ENCODE peak calls at places on chromosomes 16 and 17, in seven cellular contexts. E, K, Y, L, S, R and Q are unnamed samples.

GRCh38 chr16:4767872-4768548 is 1.0 kb upstream of the ZNF500 start:
- DNase-seq in E (peak; percentile 13), K (no peak), Y (peak; percentile 68), L (no peak), S (peak; percentile 67), R (no peak), Q (no peak)

GRCh38 chr17:82272495-82273326 is 789 bp downstream of the CSNK1D start:
- DNase-seq in E (no peak), K (peak; percentile 60), Y (no peak), L (peak; percentile 39), S (peak; percentile 38), R (no peak), Q (no peak)

GRCh38 chr17:27366438-27366837 is 72.5 kb downstream of the WSB1 start:
- DNase-seq in E (no peak), K (no peak), Y (no peak), L (no peak), S (no peak), R (no peak), Q (no peak)

GRCh38 chr16:56701534-56701933 is 19.3 kb downstream of the MT1X start:
- DNase-seq in E (no peak), K (no peak), Y (no peak), L (no peak), S (no peak), R (no peak), Q (no peak)

GRCh38 chr16:46833465-46833810 is 2.5 kb upstream of the C16orf87 start:
- DNase-seq in E (peak; percentile 48), K (no peak), Y (no peak), L (no peak), S (no peak), R (no peak), Q (no peak)

GRCh38 chr17:50101346-50102163 is 6.4 kb downstream of the PDK2 start:
- DNase-seq in E (peak; percentile 26), K (peak; percentile 54), Y (peak; percentile 50), L (peak; percentile 66), S (no peak), R (no peak), Q (no peak)

GRCh38 chr17:77735341-77736206 is 222.9 kb upstream of the TNRC6C start:
- DNase-seq in E (no peak), K (peak; percentile 51), Y (no peak), L (peak; percentile 65), S (no peak), R (no peak), Q (no peak)

GRCh38 chr17:35087731-35088646 is 24.5 kb upstream of the RFFL start:
- DNase-seq in E (peak; percentile 42), K (no peak), Y (peak; percentile 80), L (no peak), S (peak; percentile 36), R (no peak), Q (no peak)

GRCh38 chr16:84332975-84333684 is 35.2 kb upstream of the ATP2C2 start:
- DNase-seq in E (no peak), K (peak; percentile 57), Y (no peak), L (peak; percentile 32), S (no peak), R (no peak), Q (no peak)

GRCh38 chr17:59366040-59366757 is 34.7 kb downstream of the YPEL2 start:
- DNase-seq in E (no peak), K (peak; percentile 95), Y (peak; percentile 74), L (peak; percentile 98), S (peak; percentile 34), R (peak; percentile 75), Q (peak; percentile 69)

DNA sequence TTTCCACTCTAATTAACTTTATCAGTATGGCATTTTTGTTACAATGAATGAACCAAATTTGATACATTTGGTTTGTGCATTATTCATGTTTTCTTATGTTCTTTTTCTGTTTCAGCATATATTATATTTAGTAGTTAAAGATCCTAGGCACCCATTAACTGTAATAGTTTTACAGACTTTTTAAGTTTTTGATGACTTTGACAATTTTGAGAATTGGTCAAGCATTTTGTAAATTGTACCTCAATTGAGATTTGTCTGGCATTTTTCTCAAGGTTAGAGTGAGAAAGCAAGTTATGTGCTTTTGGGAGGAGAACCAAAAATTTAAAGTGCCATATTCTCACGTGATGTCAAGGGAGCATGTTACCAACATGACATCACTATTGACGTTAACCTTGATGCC is 1019.2 kb downstream of the CDH11 start:
- DNase-seq in E (no peak), K (no peak), Y (no peak), L (no peak), S (no peak), R (no peak), Q (no peak)
- H3K23ac ChIP-seq in E (no peak overlapping the region), K (no peak overlapping the region), Y (no peak overlapping the region), L (no peak overlapping the region), S (no peak overlapping the region), R (no peak overlapping the region), Q (no peak overlapping the region)

DNA sequence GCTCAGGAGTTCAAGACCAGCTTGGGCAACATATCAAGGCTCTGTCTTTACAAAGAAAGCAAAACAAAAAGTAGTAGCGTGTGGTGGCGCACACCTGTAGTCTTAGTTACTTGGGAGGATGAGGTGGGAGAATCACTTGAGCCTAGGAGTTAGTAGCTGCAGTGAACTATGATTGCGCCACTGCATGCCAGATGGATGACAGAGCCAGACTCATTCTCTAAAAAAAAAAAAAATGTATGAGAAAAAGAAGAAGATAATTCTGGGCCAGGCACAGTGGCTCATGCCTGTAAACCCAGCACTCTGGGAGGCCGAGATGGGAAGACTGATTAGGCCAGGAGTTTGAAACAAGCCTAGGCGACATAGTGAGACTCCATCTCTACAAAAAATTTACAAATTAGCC is 28.5 kb downstream of the STAT5B start:
- DNase-seq in E (peak; percentile 81), K (no peak), Y (peak; percentile 86), L (peak; percentile 67), S (peak; percentile 86), R (no peak), Q (no peak)
- H3K27ac ChIP-seq in E (peak overlapping the region; percentile 31), K (no peak overlapping the region), Y (no peak overlapping the region), L (no peak overlapping the region), S (no peak overlapping the region), R (no peak overlapping the region), Q (no peak overlapping the region)

DNA sequence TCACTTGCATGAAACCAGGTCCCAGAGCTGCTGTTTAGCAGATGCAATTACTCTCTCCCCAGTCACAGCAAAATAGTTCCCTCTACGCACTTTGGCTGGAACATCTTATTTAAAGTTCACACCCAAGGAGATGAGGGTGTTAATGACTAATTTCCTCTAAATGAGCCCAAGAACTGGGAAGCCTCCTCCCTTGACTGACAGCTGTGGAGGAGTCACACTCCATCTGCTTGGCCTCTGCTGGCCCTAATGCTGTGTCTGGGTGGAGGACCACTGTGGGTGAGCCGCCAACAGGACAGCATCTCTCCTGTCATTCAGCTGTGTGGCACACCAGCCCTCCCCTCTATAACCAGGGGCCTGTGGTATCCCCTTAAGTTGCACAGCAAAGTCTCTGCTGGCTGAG is 115.4 kb downstream of the SHISA6 start:
- DNase-seq in E (no peak), K (no peak), Y (no peak), L (peak; percentile 13), S (no peak), R (no peak), Q (no peak)
- H3K23ac ChIP-seq in E (no peak overlapping the region), K (no peak overlapping the region), Y (no peak overlapping the region), L (no peak overlapping the region), S (no peak overlapping the region), R (no peak overlapping the region), Q (no peak overlapping the region)

GRCh38 chr17:6556121-6557039 is at the start of gene PITPNM3:
- DNase-seq in E (no peak), K (no peak), Y (peak; percentile 18), L (no peak), S (peak; percentile 22), R (peak; percentile 59), Q (no peak)
- H3K27ac ChIP-seq in E (no peak within 1 kb of the TSS), K (no peak within 1 kb of the TSS), Y (no peak within 1 kb of the TSS), L (no peak within 1 kb of the TSS), S (no peak within 1 kb of the TSS), R (no peak within 1 kb of the TSS), Q (no peak within 1 kb of the TSS)

GRCh38 chr17:73335591-73336503 is 24.0 kb upstream of the CDC42EP4 start:
- DNase-seq in E (no peak), K (no peak), Y (no peak), L (no peak), S (no peak), R (no peak), Q (no peak)

GRCh38 chr17:73340093-73340596 is 28.3 kb upstream of the CDC42EP4 start:
- DNase-seq in E (peak; percentile 95), K (no peak), Y (peak; percentile 97), L (no peak), S (peak; percentile 65), R (no peak), Q (no peak)

GRCh38 chr17:73336613-73337400 is 25.0 kb upstream of the CDC42EP4 start:
- DNase-seq in E (no peak), K (no peak), Y (no peak), L (no peak), S (no peak), R (no peak), Q (no peak)

GRCh38 chr17:73338566-73339247 is 26.9 kb upstream of the CDC42EP4 start:
- DNase-seq in E (no peak), K (no peak), Y (no peak), L (no peak), S (no peak), R (no peak), Q (no peak)

DNA sequence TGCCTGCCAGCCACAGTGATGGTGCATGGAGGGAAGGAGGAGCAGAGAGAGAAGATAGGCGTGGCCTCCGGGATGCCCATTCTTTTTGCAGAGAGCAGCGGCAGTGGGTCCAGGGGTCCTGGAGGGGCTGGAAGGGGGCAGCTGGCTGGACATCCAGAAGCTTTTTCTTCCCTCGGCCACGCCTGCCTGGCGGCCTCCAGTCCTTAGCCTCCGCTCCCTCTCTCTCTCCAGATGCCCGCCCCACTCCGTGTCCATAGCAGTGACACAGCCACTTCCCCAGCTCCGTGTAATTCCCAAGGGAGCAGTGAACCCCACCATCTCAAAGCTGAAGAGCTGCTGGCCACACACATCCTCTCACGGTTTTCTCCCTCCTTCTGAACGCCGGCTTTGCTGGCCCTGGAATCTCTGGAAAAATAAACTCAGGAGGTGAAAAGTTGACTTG is 26.3 kb upstream of the CDC42EP4 start:
- DNase-seq in E (peak; percentile 77), K (no peak), Y (peak; percentile 65), L (no peak), S (no peak), R (no peak), Q (no peak)
- H3K23ac ChIP-seq in E (peak overlapping the region; percentile 18), K (no peak overlapping the region), Y (no peak overlapping the region), L (no peak overlapping the region), S (no peak overlapping the region), R (no peak overlapping the region), Q (no peak overlapping the region)

DNA sequence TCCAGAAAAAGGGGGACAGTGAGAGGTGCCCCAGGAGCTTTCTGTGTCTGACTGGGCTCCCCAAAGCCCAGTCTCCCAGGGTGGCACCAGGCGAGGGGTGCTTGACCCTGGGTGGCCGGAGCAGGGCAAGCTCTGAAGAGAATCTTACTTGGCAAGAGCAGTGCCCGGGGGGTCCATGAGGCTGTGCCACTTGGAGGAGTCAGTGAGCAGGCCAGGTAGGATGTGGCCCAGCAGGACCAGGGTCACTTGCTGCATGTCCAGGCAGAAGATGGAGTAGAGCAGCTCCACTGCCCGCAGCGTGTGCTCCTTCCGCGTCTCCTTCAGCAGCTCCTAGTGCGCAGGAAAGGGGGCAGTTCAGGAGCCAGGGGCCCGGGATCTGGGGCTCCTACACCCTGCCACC is 7.3 kb downstream of the CSF3 start:
- DNase-seq in E (no peak), K (no peak), Y (no peak), L (no peak), S (no peak), R (no peak), Q (no peak)
- H3K27ac ChIP-seq in E (no peak overlapping the region), K (no peak overlapping the region), Y (no peak overlapping the region), L (no peak overlapping the region), S (no peak overlapping the region), R (no peak overlapping the region), Q (no peak overlapping the region)